ENCODE peak calls at places on chromosomes 6 and 20, in six cellular contexts. C is H9, H is IMR-90, G is H1, N is neuronal stem cell, J is trophoblast cell. R is an unnamed sample.

GRCh38 chr6:20564269-20564668 is 30.0 kb downstream of the CDKAL1 start:
- DNase-seq in C (no peak), H (peak), G (no peak), N (peak), J (peak), R (peak)

GRCh38 chr20:53706511-53707031 is 112.9 kb upstream of the ZNF217 start:
- DNase-seq in C (no peak), H (peak), G (no peak), N (no peak), J (no peak), R (peak)

GRCh38 chr6:142958343-142958742 is 13.4 kb upstream of the HIVEP2 start:
- DNase-seq in C (no peak), H (no peak), G (no peak), N (no peak), J (no peak), R (no peak)

GRCh38 chr6:19873031-19873430 is 35.9 kb downstream of the ID4 start:
- DNase-seq in C (no peak), H (no peak), G (no peak), N (no peak), J (no peak), R (no peak)

GRCh38 chr6:101541873-101542272 is 148.4 kb downstream of the GRIK2 start:
- DNase-seq in C (no peak), H (no peak), G (no peak), N (no peak), J (no peak), R (no peak)

GRCh38 chr20:32189691-32190607 is 17.6 kb downstream of the PLAGL2 start:
- DNase-seq in C (peak), H (peak), G (no peak), N (peak), J (no peak), R (peak)

GRCh38 chr6:130223508-130223907 is 757 bp upstream of the SAMD3 start:
- DNase-seq in C (no peak), H (no peak), G (no peak), N (no peak), J (no peak), R (no peak)

GRCh38 chr6:79404677-79405076 is 132.6 kb downstream of the LCA5 start:
- DNase-seq in C (peak), H (no peak), G (no peak), N (no peak), J (no peak), R (no peak)

GRCh38 chr20:49397525-49397924 is 84.9 kb downstream of the KCNB1 start:
- DNase-seq in C (no peak), H (peak), G (no peak), N (no peak), J (peak), R (peak)

GRCh38 chr6:41588083-41588482 is 41.9 kb downstream of the FOXP4 start:
- DNase-seq in C (no peak), H (no peak), G (no peak), N (no peak), J (no peak), R (no peak)

GRCh38 chr6:40573221-40573620 is 13.9 kb downstream of the LRFN2 start:
- DNase-seq in C (no peak), H (no peak), G (no peak), N (no peak), J (no peak), R (no peak)

GRCh38 chr6:150617062-150617461 is 17.4 kb downstream of the PLEKHG1 start:
- DNase-seq in C (no peak), H (no peak), G (no peak), N (no peak), J (no peak), R (no peak)

GRCh38 chr20:33651562-33652048 is 10.5 kb upstream of the C20orf144 start:
- DNase-seq in C (no peak), H (no peak), G (no peak), N (no peak), J (peak), R (no peak)

GRCh38 chr20:46709055-46709458 is 392 bp upstream of the SLC2A10 start:
- DNase-seq in C (no peak), H (no peak), G (no peak), N (no peak), J (peak), R (no peak)

GRCh38 chr20:46710149-46710913 is 882 bp downstream of the SLC2A10 start:
- DNase-seq in C (no peak), H (no peak), G (no peak), N (no peak), J (peak), R (no peak)

GRCh38 chr20:46708172-46708860 is 1.1 kb upstream of the SLC2A10 start:
- DNase-seq in C (peak), H (no peak), G (no peak), N (no peak), J (peak), R (no peak)

GRCh38 chr20:46712056-46712636 is 2.7 kb downstream of the SLC2A10 start:
- DNase-seq in C (no peak), H (no peak), G (no peak), N (no peak), J (no peak), R (no peak)

DNA sequence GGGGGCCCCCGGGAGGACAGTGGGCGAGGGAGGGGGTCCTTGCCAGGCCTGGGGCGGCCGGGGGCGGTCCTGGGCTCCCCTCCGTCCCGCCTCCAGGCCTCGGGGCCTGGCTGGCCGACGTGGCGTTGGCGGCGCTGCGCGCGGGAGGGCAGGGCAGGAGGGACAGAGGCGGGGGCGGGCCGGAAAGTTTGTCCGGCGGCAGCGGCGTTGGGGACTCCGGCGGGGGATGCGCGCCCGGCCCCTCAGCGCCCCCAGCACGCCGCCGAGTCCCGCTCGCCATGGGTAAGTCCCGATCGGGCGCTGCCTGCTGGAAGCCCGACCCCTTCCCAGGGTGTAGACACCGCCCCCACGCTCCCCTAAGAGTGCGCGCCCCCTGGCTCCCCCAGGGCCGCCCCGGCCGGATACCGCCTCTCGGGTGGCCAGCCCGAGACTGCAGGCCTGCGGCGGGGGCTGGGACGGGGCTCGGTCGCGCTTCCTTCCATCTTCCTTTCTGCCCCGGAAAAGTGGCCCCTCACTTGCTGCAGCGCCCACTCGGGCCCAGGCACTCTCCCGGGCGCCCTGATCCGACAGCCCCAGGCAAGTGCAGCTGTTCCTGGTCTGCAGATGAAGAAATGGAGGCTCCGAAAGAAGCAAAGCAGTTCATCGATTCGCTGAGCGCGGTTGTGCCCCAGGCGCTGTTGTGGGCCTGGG is at the start of gene SLC2A10:
- DNase-seq in C (peak), H (peak), G (no peak), N (peak), J (peak), R (peak)
- H3K23ac ChIP-seq in C (no peak), H (peak), G (no peak), N (peak), J (no peak), R (no peak)

GRCh38 chr20:58438970-58439808 is 50.2 kb downstream of the VAPB start:
- DNase-seq in C (no peak), H (no peak), G (no peak), N (no peak), J (no peak), R (no peak)
- H3K23ac ChIP-seq in C (no peak), H (peak), G (no peak), N (no peak), J (no peak), R (no peak)

GRCh38 chr6:63261820-63262219 is 50.6 kb downstream of the FKBP1C start:
- DNase-seq in C (no peak), H (no peak), G (no peak), N (no peak), J (no peak), R (no peak)
- H3K23ac ChIP-seq in C (no peak), H (no peak), G (no peak), N (no peak), J (no peak), R (no peak)

DNA sequence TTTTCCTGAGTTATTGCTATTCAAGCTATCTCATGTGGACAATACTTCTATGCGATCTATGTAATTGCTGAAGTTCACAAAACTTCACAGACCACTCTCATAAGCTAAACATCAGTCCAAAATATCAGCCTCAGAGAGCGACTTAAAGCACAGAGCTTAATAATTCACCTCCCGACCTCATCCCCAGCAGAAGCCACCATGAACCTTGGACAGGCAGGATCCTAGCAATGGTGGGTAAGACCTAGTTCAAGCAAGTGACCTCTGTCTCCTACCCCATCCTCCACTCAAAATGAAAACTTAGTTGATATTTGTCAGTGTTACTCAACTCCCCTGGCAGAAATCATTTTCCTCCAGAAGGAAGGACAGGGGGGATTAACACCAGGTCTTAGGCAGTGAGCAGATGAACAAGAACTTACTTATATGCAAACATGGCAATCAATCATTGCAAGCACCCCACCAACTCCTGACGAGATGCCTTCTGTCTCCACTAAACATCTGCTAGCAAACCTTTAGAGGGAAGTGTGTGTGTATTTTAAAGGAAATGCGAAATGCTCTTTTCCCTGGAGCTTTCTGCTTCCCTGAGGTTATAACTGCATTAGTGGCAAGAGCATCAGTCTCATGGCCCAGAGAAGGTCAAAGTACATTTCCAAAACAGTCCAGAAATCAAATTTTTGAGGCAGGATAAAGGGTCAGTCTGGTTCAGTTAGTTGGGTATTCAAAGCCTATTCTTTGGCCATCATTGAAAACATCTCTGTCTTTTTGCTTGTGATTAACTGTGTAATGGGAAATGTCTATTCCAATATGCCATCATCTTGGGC is 90.0 kb downstream of the SLC22A23 start:
- DNase-seq in C (no peak), H (no peak), G (no peak), N (no peak), J (no peak), R (no peak)
- H3K23ac ChIP-seq in C (no peak), H (no peak), G (no peak), N (no peak), J (no peak), R (no peak)

DNA sequence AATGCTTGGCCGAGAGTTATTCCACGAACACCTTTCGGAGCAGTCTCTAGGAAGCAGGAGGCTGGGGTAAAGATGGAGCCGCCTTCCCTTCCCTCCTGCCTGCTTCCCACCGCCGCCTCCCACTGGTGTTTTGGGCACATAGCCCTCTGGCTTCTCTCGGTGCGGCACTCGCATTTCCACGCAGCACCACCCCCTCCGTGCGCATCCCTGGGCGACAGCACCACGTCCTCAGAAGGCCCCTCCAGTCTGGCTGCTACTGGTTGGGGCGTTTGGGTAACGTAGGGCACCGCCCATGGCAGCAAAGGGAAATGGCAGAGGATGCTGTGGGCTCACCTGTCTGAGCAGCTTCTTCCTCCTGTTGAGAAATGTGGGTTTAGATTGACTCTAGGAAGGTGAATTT is 2.4 kb downstream of the COL20A1 start:
- DNase-seq in C (no peak), H (no peak), G (no peak), N (no peak), J (no peak), R (no peak)
- H3K23ac ChIP-seq in C (no peak), H (no peak), G (no peak), N (no peak), J (no peak), R (no peak)